ENCODE peak calls at places on chromosome 21, in four cellular contexts. W, Q, D and M are unnamed samples.

GRCh38 chr21:17089121-17089520 is 423.7 kb upstream of the CXADR start:
- DNase-seq in W (no peak), D (no peak), Q (no peak), M (no peak)

GRCh38 chr21:32611471-32611997 is 643 bp downstream of the CFAP298 start:
- DNase-seq in D (peak; percentile 57), W (peak; percentile 64), Q (peak; percentile 39), M (peak; percentile 47)

GRCh38 chr21:31557421-31557955 is 102.0 kb upstream of the SOD1 start:
- DNase-seq in Q (no peak), W (no peak), D (peak; percentile 70), M (no peak)

GRCh38 chr21:37870229-37870628 is 46.0 kb downstream of the KCNJ6 start:
- DNase-seq in Q (no peak), D (no peak), W (no peak), M (no peak)

GRCh38 chr21:44285547-44285992 is at the start of gene AIRE:
- DNase-seq in D (peak; percentile 64), W (no peak), Q (no peak), M (no peak)

GRCh38 chr21:34897828-34898227 is 151.3 kb downstream of the RUNX1 start:
- DNase-seq in Q (no peak), W (peak; percentile 47), D (no peak), M (no peak)

GRCh38 chr21:34688145-34688544 is 19.4 kb downstream of the CLIC6 start:
- DNase-seq in W (peak; percentile 45), D (peak; percentile 70), Q (no peak), M (no peak)

GRCh38 chr21:34592120-34592561 is 22.8 kb downstream of the RCAN1 start:
- DNase-seq in D (no peak), W (peak; percentile 71), Q (no peak), M (no peak)

GRCh38 chr21:31802331-31802730 is 70.4 kb upstream of the SCAF4 start:
- DNase-seq in D (no peak), W (no peak), Q (no peak), M (no peak)

GRCh38 chr21:44295163-44295601 is 4.7 kb upstream of the PFKL start:
- DNase-seq in D (no peak), Q (no peak), W (no peak), M (no peak)

GRCh38 chr21:14947613-14948160 is 117.1 kb downstream of the NRIP1 start:
- DNase-seq in Q (no peak), D (no peak), W (no peak), M (no peak)

GRCh38 chr21:37072239-37072987 is 458 bp downstream of the PIGP start:
- DNase-seq in Q (peak; percentile 43), D (no peak), W (peak; percentile 76), M (peak; percentile 46)

GRCh38 chr21:16239659-16240265 is 510.0 kb downstream of the USP25 start:
- DNase-seq in D (no peak), W (no peak), Q (no peak), M (no peak)

DNA sequence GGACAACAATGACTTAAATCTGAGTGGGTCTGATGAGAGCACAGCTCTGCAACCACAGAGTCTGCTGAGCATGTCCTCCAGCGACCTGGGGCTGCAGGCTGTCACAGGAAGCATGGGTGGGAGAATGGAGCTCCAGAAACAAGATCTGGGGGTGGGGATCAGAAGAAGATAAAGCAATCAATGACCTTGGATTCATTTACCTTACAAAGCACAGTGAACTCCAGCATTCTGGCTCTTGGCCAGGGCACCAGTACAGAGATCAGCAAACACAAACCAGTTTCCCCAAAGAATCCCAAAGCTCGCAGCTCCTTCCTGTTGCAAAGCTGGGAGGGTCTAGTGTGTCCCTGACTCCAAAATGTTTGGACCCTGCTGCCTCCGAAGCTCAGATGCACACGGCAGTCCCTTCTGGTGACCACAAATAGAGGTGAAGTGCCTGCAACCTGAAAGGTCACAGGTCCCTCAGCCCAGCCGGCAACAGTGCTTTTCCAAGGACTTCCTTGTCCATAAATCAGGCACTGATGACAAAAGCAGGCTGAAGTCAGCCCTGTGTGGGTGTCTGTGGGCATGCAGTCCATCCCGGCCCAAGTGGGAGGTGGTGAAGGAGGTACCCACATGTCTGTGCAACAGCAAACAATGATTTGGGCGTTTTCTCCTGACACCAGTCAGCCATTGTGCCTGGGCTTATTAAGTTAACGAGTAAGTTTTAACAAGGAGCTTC is 76.1 kb downstream of the SH3BGR start:
- DNase-seq in Q (no peak), D (no peak), W (no peak), M (no peak)
- TF ChIP-seq TAF1 in Q (no peak), D (no peak), W (no peak), M (no peak)

GRCh38 chr21:38987551-38988210 is 182.0 kb downstream of the ETS2 start:
- DNase-seq in D (no peak), Q (no peak), W (no peak), M (no peak)

GRCh38 chr21:38990424-38990794 is 184.7 kb downstream of the ETS2 start:
- DNase-seq in Q (no peak), D (peak; percentile 49), W (no peak), M (no peak)

GRCh38 chr21:38988211-38989096 is 182.7 kb downstream of the ETS2 start:
- DNase-seq in W (no peak), D (no peak), Q (no peak), M (no peak)

GRCh38 chr21:38989097-38989744 is 183.5 kb downstream of the ETS2 start:
- DNase-seq in Q (no peak), W (no peak), D (no peak), M (no peak)

GRCh38 chr21:38989745-38990423 is 184.2 kb downstream of the ETS2 start:
- DNase-seq in W (no peak), Q (no peak), D (peak; percentile 77), M (no peak)
- TF ChIP-seq TAF1 in W (no peak), Q (no peak), D (no peak), M (no peak)

DNA sequence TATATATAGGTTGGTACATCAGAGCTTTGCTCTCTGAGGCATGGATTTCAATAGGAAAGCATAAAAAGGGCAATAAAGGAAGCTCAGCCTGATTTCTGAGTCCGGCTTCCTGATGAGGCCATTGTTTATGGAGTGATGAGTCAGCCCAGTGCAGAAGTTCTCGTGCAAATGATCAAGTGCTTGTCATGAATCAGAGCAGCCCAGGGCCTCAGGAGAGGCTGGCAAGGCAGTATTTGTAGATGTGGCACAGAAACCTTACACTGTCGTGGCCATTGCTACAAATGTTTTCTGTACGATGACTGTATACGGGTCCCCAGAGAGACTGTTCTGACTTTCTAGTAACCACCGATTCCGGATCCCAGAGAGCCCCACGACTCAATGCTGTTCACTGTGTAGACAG is 26.7 kb downstream of the UMODL1 start:
- DNase-seq in W (no peak), Q (no peak), D (no peak), M (no peak)
- TF ChIP-seq TAF1 in W (no peak), Q (no peak), D (peak; percentile 21), M (no peak)

DNA sequence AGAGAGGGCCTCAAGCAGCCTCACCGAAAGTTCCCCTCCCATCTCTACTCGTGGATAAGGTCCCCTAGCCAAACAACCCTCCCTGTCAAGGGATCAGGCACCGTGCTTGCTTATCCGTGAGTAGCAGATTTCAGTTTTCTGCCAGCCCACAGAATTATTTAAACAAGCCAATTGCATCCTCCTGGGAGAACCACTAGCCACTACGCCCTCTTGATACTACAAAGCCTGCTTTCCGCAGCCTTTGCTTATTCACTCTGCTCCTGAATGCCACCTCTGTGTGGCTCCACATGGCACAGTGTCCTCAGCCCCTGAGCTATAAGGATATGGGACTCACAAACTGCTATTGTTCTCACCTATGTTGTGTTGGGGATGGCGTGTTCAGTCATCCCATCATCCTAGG is 5.9 kb upstream of the TFF2 start:
- DNase-seq in Q (no peak), W (no peak), D (no peak), M (no peak)
- TF ChIP-seq TAF1 in Q (no peak), W (no peak), D (no peak), M (no peak)